ENCODE peak calls at places on chromosomes 6 and 20, in five cellular contexts. One of them, this sample, is unnamed.

GRCh38 chr6:93423542-93423941 is 4.2 kb upstream of the EPHA7 start:
- DNase-seq in fibroblast of pulmonary artery: peak; percentile 51
- DNase-seq in osteoblast: no peak
- DNase-seq in RWPE1: no peak
- DNase-seq in GM23338: peak; percentile 65
- DNase-seq in this sample: peak; percentile 30

GRCh38 chr6:124131779-124132178 is 328.1 kb downstream of the NKAIN2 start:
- DNase-seq in fibroblast of pulmonary artery: no peak
- DNase-seq in osteoblast: no peak
- DNase-seq in GM23338: no peak
- DNase-seq in RWPE1: no peak
- DNase-seq in this sample: peak; percentile 38

GRCh38 chr6:68238097-68238597 is 396.9 kb upstream of the ADGRB3 start:
- DNase-seq in GM23338: no peak
- DNase-seq in fibroblast of pulmonary artery: peak; percentile 57
- DNase-seq in osteoblast: no peak
- DNase-seq in RWPE1: peak; percentile 32
- DNase-seq in this sample: no peak

GRCh38 chr6:133767571-133767970 is 121.3 kb upstream of the TCF21 start:
- DNase-seq in osteoblast: no peak
- DNase-seq in RWPE1: no peak
- DNase-seq in GM23338: no peak
- DNase-seq in fibroblast of pulmonary artery: no peak
- DNase-seq in this sample: no peak

GRCh38 chr6:2854394-2854982 is 12.8 kb upstream of the SERPINB1 start:
- DNase-seq in GM23338: no peak
- DNase-seq in osteoblast: peak; percentile 73
- DNase-seq in RWPE1: no peak
- DNase-seq in fibroblast of pulmonary artery: peak; percentile 88
- DNase-seq in this sample: no peak

GRCh38 chr20:25014816-25015215 is 22.3 kb upstream of the APMAP start:
- DNase-seq in osteoblast: no peak
- DNase-seq in fibroblast of pulmonary artery: no peak
- DNase-seq in RWPE1: no peak
- DNase-seq in GM23338: no peak
- DNase-seq in this sample: no peak

GRCh38 chr6:5958948-5959347 is 47.8 kb downstream of the NRN1 start:
- DNase-seq in RWPE1: no peak
- DNase-seq in fibroblast of pulmonary artery: no peak
- DNase-seq in GM23338: peak; percentile 40
- DNase-seq in osteoblast: no peak
- DNase-seq in this sample: no peak

GRCh38 chr6:116405147-116405546 is 34.4 kb downstream of the DSE start:
- DNase-seq in fibroblast of pulmonary artery: no peak
- DNase-seq in osteoblast: no peak
- DNase-seq in RWPE1: no peak
- DNase-seq in GM23338: peak; percentile 42
- DNase-seq in this sample: no peak

GRCh38 chr6:136526196-136526930 is 23.9 kb downstream of the MAP7 start:
- DNase-seq in osteoblast: peak; percentile 95
- DNase-seq in RWPE1: no peak
- DNase-seq in GM23338: peak; percentile 89
- DNase-seq in fibroblast of pulmonary artery: peak; percentile 73
- DNase-seq in this sample: no peak

GRCh38 chr6:170108456-170108855 is 182.4 kb downstream of the DLL1 start:
- DNase-seq in osteoblast: peak; percentile 63
- DNase-seq in GM23338: no peak
- DNase-seq in RWPE1: no peak
- DNase-seq in fibroblast of pulmonary artery: no peak
- DNase-seq in this sample: no peak

GRCh38 chr6:117440558-117441525 is 15.1 kb upstream of the ROS1 start:
- DNase-seq in GM23338: no peak
- DNase-seq in fibroblast of pulmonary artery: peak; percentile 72
- DNase-seq in osteoblast: peak; percentile 47
- DNase-seq in RWPE1: peak; percentile 73
- DNase-seq in this sample: peak; percentile 96

GRCh38 chr6:38588631-38589366 is 50.9 kb downstream of the BTBD9 start:
- DNase-seq in fibroblast of pulmonary artery: peak; percentile 51
- DNase-seq in osteoblast: peak; percentile 86
- DNase-seq in GM23338: no peak
- DNase-seq in RWPE1: peak; percentile 68
- DNase-seq in this sample: no peak

GRCh38 chr20:57478176-57478575 is 46.8 kb downstream of the CTCFL start:
- DNase-seq in RWPE1: no peak
- DNase-seq in fibroblast of pulmonary artery: no peak
- DNase-seq in GM23338: no peak
- DNase-seq in osteoblast: peak; percentile 17
- DNase-seq in this sample: no peak

GRCh38 chr6:101728388-101728787 is 334.9 kb downstream of the GRIK2 start:
- DNase-seq in GM23338: no peak
- DNase-seq in fibroblast of pulmonary artery: no peak
- DNase-seq in osteoblast: no peak
- DNase-seq in RWPE1: no peak
- DNase-seq in this sample: no peak

GRCh38 chr6:56652231-56652630 is 9.5 kb upstream of the DST start:
- DNase-seq in RWPE1: peak; percentile 24
- DNase-seq in fibroblast of pulmonary artery: peak; percentile 84
- DNase-seq in osteoblast: no peak
- DNase-seq in GM23338: no peak
- DNase-seq in this sample: peak; percentile 49

GRCh38 chr6:35042041-35042440 is 99.1 kb downstream of the TCP11 start:
- DNase-seq in GM23338: no peak
- DNase-seq in RWPE1: no peak
- DNase-seq in osteoblast: no peak
- DNase-seq in fibroblast of pulmonary artery: no peak
- DNase-seq in this sample: no peak

GRCh38 chr20:32580970-32581838 is 3.9 kb downstream of the NOL4L start:
- DNase-seq in fibroblast of pulmonary artery: no peak
- DNase-seq in RWPE1: no peak
- DNase-seq in GM23338: peak; percentile 43
- DNase-seq in osteoblast: peak; percentile 68
- DNase-seq in this sample: no peak

GRCh38 chr6:27902335-27903314 is 9.6 kb downstream of the OR2B2 start:
- DNase-seq in GM23338: peak; percentile 72
- DNase-seq in osteoblast: peak; percentile 76
- DNase-seq in RWPE1: peak; percentile 57
- DNase-seq in fibroblast of pulmonary artery: peak; percentile 88
- DNase-seq in this sample: peak; percentile 76

GRCh38 chr6:136994782-136995181 is 50.0 kb downstream of the IL20RA start:
- DNase-seq in fibroblast of pulmonary artery: no peak
- DNase-seq in osteoblast: no peak
- DNase-seq in GM23338: no peak
- DNase-seq in RWPE1: no peak
- DNase-seq in this sample: no peak

GRCh38 chr6:156534594-156534993 is 242.6 kb upstream of the ARID1B start:
- DNase-seq in RWPE1: no peak
- DNase-seq in fibroblast of pulmonary artery: no peak
- DNase-seq in GM23338: no peak
- DNase-seq in osteoblast: no peak
- DNase-seq in this sample: no peak

GRCh38 chr6:33018904-33019303 is 9.5 kb upstream of the HLA-DOA start:
- DNase-seq in osteoblast: peak; percentile 59
- DNase-seq in RWPE1: no peak
- DNase-seq in GM23338: peak; percentile 6
- DNase-seq in fibroblast of pulmonary artery: peak; percentile 19
- DNase-seq in this sample: no peak

GRCh38 chr6:158996863-158997262 is 3.1 kb downstream of the RSPH3 start:
- DNase-seq in GM23338: no peak
- DNase-seq in fibroblast of pulmonary artery: peak; percentile 25
- DNase-seq in RWPE1: no peak
- DNase-seq in osteoblast: no peak
- DNase-seq in this sample: no peak

GRCh38 chr6:158999154-158999668 is 791 bp downstream of the RSPH3 start:
- DNase-seq in GM23338: no peak
- DNase-seq in fibroblast of pulmonary artery: peak; percentile 14
- DNase-seq in osteoblast: peak; percentile 35
- DNase-seq in RWPE1: peak; percentile 20
- DNase-seq in this sample: no peak

GRCh38 chr6:159002432-159003160 is 2.6 kb upstream of the RSPH3 start:
- DNase-seq in fibroblast of pulmonary artery: peak; percentile 16
- DNase-seq in RWPE1: no peak
- DNase-seq in GM23338: peak; percentile 32
- DNase-seq in osteoblast: peak; percentile 66
- DNase-seq in this sample: peak; percentile 51

GRCh38 chr6:159004592-159004991 is 4.6 kb upstream of the RSPH3 start:
- DNase-seq in osteoblast: no peak
- DNase-seq in RWPE1: no peak
- DNase-seq in fibroblast of pulmonary artery: no peak
- DNase-seq in GM23338: no peak
- DNase-seq in this sample: no peak

GRCh38 chr6:158999669-159000403 is at the start of gene RSPH3:
- DNase-seq in RWPE1: peak; percentile 96
- DNase-seq in GM23338: peak; percentile 99
- DNase-seq in osteoblast: peak; percentile 97
- DNase-seq in fibroblast of pulmonary artery: peak; percentile 93
- DNase-seq in this sample: peak; percentile 91
- TF ChIP-seq CTCF in RWPE1: peak; percentile 38
- TF ChIP-seq CTCF in GM23338: peak; percentile 24
- TF ChIP-seq CTCF in osteoblast: no peak
- TF ChIP-seq CTCF in fibroblast of pulmonary artery: no peak
- TF ChIP-seq CTCF in this sample: peak; percentile 17

GRCh38 chr6:107601406-107601805 is 111.5 kb downstream of the SOBP start:
- DNase-seq in GM23338: no peak
- DNase-seq in RWPE1: no peak
- DNase-seq in osteoblast: no peak
- DNase-seq in fibroblast of pulmonary artery: no peak
- DNase-seq in this sample: no peak

GRCh38 chr6:107604549-107604948 is 114.6 kb downstream of the SOBP start:
- DNase-seq in GM23338: peak; percentile 68
- DNase-seq in osteoblast: no peak
- DNase-seq in fibroblast of pulmonary artery: no peak
- DNase-seq in RWPE1: no peak
- DNase-seq in this sample: no peak

GRCh38 chr6:107600111-107600510 is 110.2 kb downstream of the SOBP start:
- DNase-seq in RWPE1: no peak
- DNase-seq in fibroblast of pulmonary artery: no peak
- DNase-seq in GM23338: peak; percentile 81
- DNase-seq in osteoblast: no peak
- DNase-seq in this sample: no peak

GRCh38 chr6:107600936-107601335 is 111.0 kb downstream of the SOBP start:
- DNase-seq in GM23338: peak; percentile 88
- DNase-seq in fibroblast of pulmonary artery: peak; percentile 77
- DNase-seq in osteoblast: no peak
- DNase-seq in RWPE1: peak; percentile 85
- DNase-seq in this sample: peak; percentile 62

DNA sequence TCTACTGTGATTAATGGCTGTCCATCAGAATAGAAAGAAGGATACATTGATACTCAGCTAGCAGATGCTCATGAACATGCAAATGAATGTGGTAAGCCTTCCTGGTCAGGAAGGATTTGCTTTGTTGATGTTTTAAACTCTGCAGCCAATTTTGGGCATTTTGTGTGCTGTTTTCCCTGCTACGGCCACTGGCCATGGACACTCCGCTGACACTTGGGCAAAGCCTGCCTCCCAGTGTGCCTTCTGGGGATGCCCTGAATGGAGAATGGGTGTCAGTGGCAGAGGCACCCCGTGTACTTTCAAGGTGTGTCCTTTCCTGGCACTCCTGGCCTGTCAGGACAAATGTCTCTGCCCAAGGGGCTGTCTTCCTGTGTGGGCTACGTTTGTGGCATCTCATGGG is 113.1 kb downstream of the SOBP start:
- DNase-seq in GM23338: no peak
- DNase-seq in RWPE1: no peak
- DNase-seq in fibroblast of pulmonary artery: no peak
- DNase-seq in osteoblast: no peak
- DNase-seq in this sample: no peak
- TF ChIP-seq CTCF in GM23338: peak; percentile 38
- TF ChIP-seq CTCF in RWPE1: no peak
- TF ChIP-seq CTCF in fibroblast of pulmonary artery: no peak
- TF ChIP-seq CTCF in osteoblast: peak; percentile 9
- TF ChIP-seq CTCF in this sample: no peak

GRCh38 chr6:10404799-10405524 is 9.9 kb downstream of the TFAP2A start:
- DNase-seq in GM23338: peak; percentile 60
- DNase-seq in fibroblast of pulmonary artery: no peak
- DNase-seq in osteoblast: no peak
- DNase-seq in RWPE1: peak; percentile 9
- DNase-seq in this sample: no peak

GRCh38 chr6:10402648-10403311 is 12.1 kb downstream of the TFAP2A start:
- DNase-seq in GM23338: no peak
- DNase-seq in fibroblast of pulmonary artery: no peak
- DNase-seq in RWPE1: no peak
- DNase-seq in osteoblast: no peak
- DNase-seq in this sample: no peak

GRCh38 chr6:10403385-10404106 is 11.3 kb downstream of the TFAP2A start:
- DNase-seq in RWPE1: peak; percentile 89
- DNase-seq in GM23338: no peak
- DNase-seq in osteoblast: no peak
- DNase-seq in fibroblast of pulmonary artery: peak; percentile 77
- DNase-seq in this sample: peak; percentile 66

GRCh38 chr6:10406556-10406955 is 8.3 kb downstream of the TFAP2A start:
- DNase-seq in RWPE1: peak; percentile 30
- DNase-seq in fibroblast of pulmonary artery: no peak
- DNase-seq in GM23338: no peak
- DNase-seq in osteoblast: no peak
- DNase-seq in this sample: no peak

GRCh38 chr6:10404107-10404798 is 10.6 kb downstream of the TFAP2A start:
- DNase-seq in osteoblast: peak; percentile 99
- DNase-seq in RWPE1: peak; percentile 94
- DNase-seq in fibroblast of pulmonary artery: peak; percentile 95
- DNase-seq in GM23338: peak; percentile 98
- DNase-seq in this sample: peak; percentile 88
- TF ChIP-seq CTCF in osteoblast: no peak
- TF ChIP-seq CTCF in RWPE1: peak; percentile 58
- TF ChIP-seq CTCF in fibroblast of pulmonary artery: peak; percentile 36
- TF ChIP-seq CTCF in GM23338: peak; percentile 65
- TF ChIP-seq CTCF in this sample: peak; percentile 38

DNA sequence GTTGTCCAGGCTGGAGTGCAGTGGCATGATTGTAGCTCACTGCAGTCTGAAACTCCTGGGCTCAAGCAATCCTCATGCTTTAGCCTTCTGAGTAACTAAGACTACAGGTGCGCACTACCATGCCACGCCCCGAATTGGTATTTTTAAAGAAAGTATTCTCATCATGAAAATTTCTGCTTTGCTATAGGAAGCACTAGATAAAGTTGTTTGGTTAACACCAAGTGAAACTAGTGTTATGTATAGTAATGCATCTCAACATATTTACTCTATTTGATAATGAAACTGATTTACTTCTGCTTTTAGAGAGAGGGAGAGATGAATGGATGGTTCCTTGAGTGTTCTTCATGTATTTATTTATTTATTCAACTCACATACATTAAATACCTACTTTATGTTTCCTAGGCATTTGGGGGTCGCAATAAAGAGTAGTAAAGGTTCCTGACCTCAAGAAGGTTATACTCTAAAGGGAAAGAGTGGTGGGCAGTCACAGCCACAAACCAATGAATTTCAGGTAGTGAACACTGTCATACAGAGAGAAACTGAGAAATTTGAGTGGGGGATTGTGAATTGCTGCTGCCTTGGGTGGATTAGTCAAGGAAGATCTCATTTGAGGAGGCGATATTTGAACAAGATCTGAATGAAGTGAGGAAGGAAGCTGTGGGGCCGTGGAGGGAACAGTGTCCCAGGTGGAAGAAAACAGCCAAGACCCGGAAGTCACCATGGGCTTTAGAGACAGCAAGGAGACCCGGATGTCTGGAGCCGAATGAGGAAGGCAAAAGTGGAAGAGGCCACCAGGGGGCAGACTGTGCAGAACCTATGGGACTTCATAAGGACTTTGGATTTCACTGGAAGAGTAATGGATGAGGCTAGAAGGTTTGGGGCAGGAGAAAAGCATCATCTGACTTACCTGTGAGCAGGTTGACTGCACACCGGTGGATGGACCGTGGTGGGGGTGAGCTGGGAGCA is 185.6 kb downstream of the TSHZ2 start:
- DNase-seq in RWPE1: peak; percentile 18
- DNase-seq in osteoblast: no peak
- DNase-seq in fibroblast of pulmonary artery: peak; percentile 58
- DNase-seq in GM23338: peak; percentile 91
- DNase-seq in this sample: peak; percentile 31
- TF ChIP-seq CTCF in RWPE1: peak; percentile 35
- TF ChIP-seq CTCF in osteoblast: peak; percentile 66
- TF ChIP-seq CTCF in fibroblast of pulmonary artery: peak; percentile 65
- TF ChIP-seq CTCF in GM23338: peak; percentile 75
- TF ChIP-seq CTCF in this sample: peak; percentile 69

This sample was measured in PC-9.